ENCODE peak calls at places on chromosomes 7 and 10, in ten cellular contexts. One of them, this sample, is unnamed.

GRCh38 chr7:120856621-120857352 is 1.2 kb downstream of the TSPAN12 start:
- DNase-seq in brain microvascular endothelial cell: peak
- DNase-seq in GM18507: peak
- DNase-seq in A172: peak
- DNase-seq in HEK293T: peak
- DNase-seq in H4: peak
- DNase-seq in type B pancreatic cell: peak
- DNase-seq in NCI-H1436: no peak
- DNase-seq in NCI-H1092: no peak
- DNase-seq in effector CD4-positive, alpha-beta T cell: no peak
- DNase-seq in this sample: no peak

GRCh38 chr10:75029874-75030273 is 81.6 kb upstream of the SAMD8 start:
- DNase-seq in GM18507: no peak
- DNase-seq in HEK293T: no peak
- DNase-seq in H4: no peak
- DNase-seq in brain microvascular endothelial cell: no peak
- DNase-seq in NCI-H1436: no peak
- DNase-seq in NCI-H1092: no peak
- DNase-seq in A172: no peak
- DNase-seq in effector CD4-positive, alpha-beta T cell: no peak
- DNase-seq in type B pancreatic cell: no peak
- DNase-seq in this sample: no peak

GRCh38 chr7:140231779-140232491 is 55.2 kb upstream of the KDM7A start:
- DNase-seq in HEK293T: no peak
- DNase-seq in A172: no peak
- DNase-seq in NCI-H1092: no peak
- DNase-seq in GM18507: no peak
- DNase-seq in effector CD4-positive, alpha-beta T cell: no peak
- DNase-seq in H4: no peak
- DNase-seq in brain microvascular endothelial cell: no peak
- DNase-seq in NCI-H1436: no peak
- DNase-seq in type B pancreatic cell: no peak
- DNase-seq in this sample: no peak

GRCh38 chr7:25852249-25852994 is 299.6 kb upstream of the NFE2L3 start:
- DNase-seq in A172: no peak
- DNase-seq in H4: no peak
- DNase-seq in NCI-H1092: no peak
- DNase-seq in effector CD4-positive, alpha-beta T cell: no peak
- DNase-seq in NCI-H1436: no peak
- DNase-seq in GM18507: no peak
- DNase-seq in brain microvascular endothelial cell: no peak
- DNase-seq in HEK293T: no peak
- DNase-seq in type B pancreatic cell: peak
- DNase-seq in this sample: no peak

GRCh38 chr10:3245395-3245794 is 72.8 kb upstream of the PITRM1 start:
- DNase-seq in NCI-H1092: no peak
- DNase-seq in type B pancreatic cell: no peak
- DNase-seq in NCI-H1436: no peak
- DNase-seq in H4: no peak
- DNase-seq in A172: no peak
- DNase-seq in effector CD4-positive, alpha-beta T cell: no peak
- DNase-seq in GM18507: no peak
- DNase-seq in brain microvascular endothelial cell: no peak
- DNase-seq in HEK293T: no peak
- DNase-seq in this sample: no peak

GRCh38 chr10:6239213-6239991 is 36.7 kb downstream of the PFKFB3 start:
- DNase-seq in effector CD4-positive, alpha-beta T cell: peak
- DNase-seq in NCI-H1092: no peak
- DNase-seq in H4: peak
- DNase-seq in type B pancreatic cell: no peak
- DNase-seq in brain microvascular endothelial cell: peak
- DNase-seq in HEK293T: peak
- DNase-seq in NCI-H1436: no peak
- DNase-seq in GM18507: no peak
- DNase-seq in A172: peak
- DNase-seq in this sample: peak

GRCh38 chr7:127792528-127793342 is 140.7 kb downstream of the SND1 start:
- DNase-seq in effector CD4-positive, alpha-beta T cell: no peak
- DNase-seq in NCI-H1436: peak
- DNase-seq in GM18507: no peak
- DNase-seq in type B pancreatic cell: no peak
- DNase-seq in A172: peak
- DNase-seq in brain microvascular endothelial cell: no peak
- DNase-seq in HEK293T: peak
- DNase-seq in H4: peak
- DNase-seq in NCI-H1092: no peak
- DNase-seq in this sample: no peak

GRCh38 chr10:95214793-95215192 is 20.8 kb downstream of the ACSM6 start:
- DNase-seq in brain microvascular endothelial cell: peak
- DNase-seq in type B pancreatic cell: no peak
- DNase-seq in NCI-H1092: no peak
- DNase-seq in GM18507: no peak
- DNase-seq in HEK293T: no peak
- DNase-seq in H4: peak
- DNase-seq in NCI-H1436: no peak
- DNase-seq in A172: peak
- DNase-seq in effector CD4-positive, alpha-beta T cell: no peak
- DNase-seq in this sample: no peak

GRCh38 chr10:73117976-73118743 is 7.9 kb downstream of the NUDT13 start:
- DNase-seq in brain microvascular endothelial cell: peak
- DNase-seq in GM18507: no peak
- DNase-seq in H4: no peak
- DNase-seq in NCI-H1436: no peak
- DNase-seq in HEK293T: no peak
- DNase-seq in A172: peak
- DNase-seq in effector CD4-positive, alpha-beta T cell: no peak
- DNase-seq in type B pancreatic cell: no peak
- DNase-seq in NCI-H1092: no peak
- DNase-seq in this sample: no peak

GRCh38 chr7:140160308-140160707 is 16.5 kb downstream of the KDM7A start:
- DNase-seq in A172: no peak
- DNase-seq in type B pancreatic cell: no peak
- DNase-seq in effector CD4-positive, alpha-beta T cell: no peak
- DNase-seq in NCI-H1092: no peak
- DNase-seq in NCI-H1436: no peak
- DNase-seq in H4: no peak
- DNase-seq in HEK293T: no peak
- DNase-seq in GM18507: no peak
- DNase-seq in brain microvascular endothelial cell: no peak
- DNase-seq in this sample: no peak

This sample was measured in breast epithelium.